ENCODE peak calls at places on chromosomes 6 and 20, in four cellular contexts. S is MM.1S, V is OCI-LY7, P is breast epithelium. L is an unnamed sample.

GRCh38 chr20:47311967-47312681 is 44.4 kb downstream of the ZMYND8 start:
- DNase-seq in V (no peak), S (no peak), P (no peak), L (no peak)

GRCh38 chr6:166595061-166595780 is 8.7 kb upstream of the RAMACL start:
- DNase-seq in P (no peak), V (no peak), S (no peak), L (no peak)

GRCh38 chr6:32475392-32476206 is 35.9 kb downstream of the HLA-DRA start:
- DNase-seq in V (no peak), P (no peak), S (no peak), L (no peak)

GRCh38 chr20:16222859-16223411 is 350.3 kb downstream of the KIF16B start:
- DNase-seq in V (no peak), P (no peak), S (no peak), L (no peak)

GRCh38 chr20:22180244-22180643 is 404.1 kb downstream of the FOXA2 start:
- DNase-seq in P (no peak), S (no peak), V (peak; percentile 1), L (no peak)

GRCh38 chr6:37696220-37696840 is 1.4 kb downstream of the MDGA1 start:
- DNase-seq in S (no peak), V (no peak), P (no peak), L (peak; percentile 57)

GRCh38 chr20:52025938-52026337 is 165.6 kb downstream of the ZFP64 start:
- DNase-seq in V (no peak), P (no peak), S (no peak), L (no peak)

GRCh38 chr6:116680880-116681672 is at the start of gene KPNA5:
- DNase-seq in P (peak; percentile 86), V (peak; percentile 92), S (peak; percentile 92), L (peak; percentile 90)

GRCh38 chr6:118495639-118496296 is 52.3 kb upstream of the PLN start:
- DNase-seq in S (no peak), P (no peak), V (no peak), L (no peak)

GRCh38 chr6:3823671-3824070 is 25.5 kb upstream of the FAM50B start:
- DNase-seq in V (no peak), P (no peak), S (no peak), L (no peak)

GRCh38 chr6:3829285-3829684 is 19.9 kb upstream of the FAM50B start:
- DNase-seq in P (no peak), S (no peak), V (no peak), L (no peak)

GRCh38 chr6:3825851-3826581 is 23.2 kb upstream of the FAM50B start:
- DNase-seq in V (no peak), P (peak; percentile 89), S (no peak), L (no peak)

GRCh38 chr6:3822747-3823445 is 26.3 kb upstream of the FAM50B start:
- DNase-seq in S (no peak), V (no peak), P (no peak), L (no peak)

DNA sequence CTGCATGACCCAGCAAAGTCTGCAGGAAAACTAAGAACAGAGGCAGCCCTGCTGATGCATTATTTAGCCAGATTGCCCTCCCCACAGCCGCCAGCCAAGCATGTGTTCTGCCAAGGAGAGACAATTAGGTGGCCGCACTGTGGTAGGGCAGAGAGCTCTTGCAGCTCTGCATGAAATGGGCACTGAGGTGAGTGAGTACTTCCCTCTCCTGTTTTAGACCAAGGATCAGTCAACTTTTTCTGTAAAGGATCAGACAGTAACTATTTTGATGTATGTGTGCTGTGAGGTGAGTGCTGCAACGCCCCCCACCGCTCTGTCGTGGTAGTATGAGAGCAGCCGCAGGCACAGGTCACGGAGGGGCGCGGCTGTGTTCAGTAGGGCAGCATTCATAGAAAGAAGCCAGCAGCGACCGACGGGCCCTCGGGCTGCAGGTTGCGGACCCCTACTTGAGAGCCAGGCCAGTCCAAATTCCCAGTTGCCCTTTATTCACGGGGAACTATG is 23.8 kb upstream of the FAM50B start:
- DNase-seq in V (no peak), S (no peak), P (no peak), L (no peak)
- TF ChIP-seq CTCF in V (no peak), S (no peak), P (peak; percentile 30), L (no peak)

DNA sequence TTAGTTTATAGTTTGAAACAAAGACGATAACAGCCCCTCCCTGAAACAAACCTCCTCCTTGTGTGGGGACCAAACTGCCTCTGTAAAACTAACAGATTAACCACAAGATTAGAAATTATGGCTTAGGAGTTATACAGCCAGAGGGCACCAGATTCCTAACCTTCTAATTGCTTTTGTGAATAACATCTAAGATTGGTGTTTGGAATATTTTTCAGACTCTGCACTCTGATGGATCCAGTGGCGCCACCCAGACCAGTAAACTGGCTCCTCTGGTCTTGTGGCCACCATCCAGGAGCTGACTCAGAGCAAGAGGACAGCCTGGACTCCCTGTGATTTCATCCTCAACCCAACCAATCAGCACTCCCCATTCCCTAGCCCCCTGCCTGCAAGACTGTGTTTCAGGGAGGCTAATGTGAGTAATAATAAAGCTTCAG is 58.3 kb upstream of the SLC22A16 start:
- DNase-seq in P (no peak), S (no peak), V (no peak), L (no peak)
- TF ChIP-seq CTCF in P (no peak), S (no peak), V (no peak), L (no peak)

GRCh38 chr20:31788578-31788977 is 30.6 kb upstream of the MYLK2 start:
- DNase-seq in P (no peak), V (no peak), S (no peak), L (no peak)
- TF ChIP-seq CTCF in P (no peak), V (peak; percentile 41), S (no peak), L (no peak)

GRCh38 chr20:57310821-57311514 is 18.6 kb upstream of the SPO11 start:
- DNase-seq in S (no peak), P (no peak), V (no peak), L (no peak)
- TF ChIP-seq CTCF in S (no peak), P (no peak), V (no peak), L (no peak)

DNA sequence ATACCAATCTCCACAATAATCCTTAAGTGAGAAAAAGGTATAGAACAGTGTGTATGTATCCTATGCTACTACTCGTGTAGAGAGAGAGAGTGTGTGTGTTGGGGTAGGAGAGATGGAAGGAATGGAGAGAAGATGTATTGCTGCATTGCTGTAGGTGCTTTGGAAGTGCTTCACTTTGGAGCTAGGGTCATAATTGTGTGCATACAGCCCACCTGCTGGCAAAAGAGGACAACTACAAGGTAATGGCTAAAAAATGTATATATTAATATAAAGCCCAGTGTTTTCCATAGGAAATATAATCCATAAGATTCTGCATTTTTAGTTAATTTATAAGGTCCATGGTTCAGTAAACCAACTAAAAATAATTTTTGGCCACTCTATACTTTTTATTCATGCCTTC is 36.1 kb downstream of the SERAC1 start:
- DNase-seq in V (peak; percentile 41), P (no peak), S (peak; percentile 21), L (peak; percentile 14)
- TF ChIP-seq CTCF in V (peak; percentile 77), P (no peak), S (peak; percentile 33), L (peak; percentile 14)

DNA sequence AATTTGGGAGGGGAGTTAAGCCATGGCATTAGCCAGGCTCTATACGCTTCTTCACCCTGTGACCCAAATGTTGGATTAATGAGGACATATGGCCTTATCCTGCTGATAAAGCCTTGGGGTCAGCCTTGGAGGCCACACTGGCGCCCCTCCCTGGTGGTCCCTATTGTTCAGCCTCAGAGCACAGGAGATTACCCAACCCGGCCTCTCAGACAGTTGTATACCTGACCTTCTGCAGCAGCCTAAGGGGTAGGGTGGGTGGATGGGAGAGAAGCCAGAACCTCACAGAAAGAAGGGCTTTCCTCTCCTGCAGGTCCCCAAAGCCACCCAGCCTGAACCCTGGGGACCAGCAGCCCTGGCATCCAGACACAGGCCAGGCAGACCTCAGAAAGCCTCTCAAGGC is 76.8 kb downstream of the LINC00237 start:
- DNase-seq in V (no peak), P (no peak), S (no peak), L (no peak)
- TF ChIP-seq CTCF in V (no peak), P (no peak), S (no peak), L (no peak)

DNA sequence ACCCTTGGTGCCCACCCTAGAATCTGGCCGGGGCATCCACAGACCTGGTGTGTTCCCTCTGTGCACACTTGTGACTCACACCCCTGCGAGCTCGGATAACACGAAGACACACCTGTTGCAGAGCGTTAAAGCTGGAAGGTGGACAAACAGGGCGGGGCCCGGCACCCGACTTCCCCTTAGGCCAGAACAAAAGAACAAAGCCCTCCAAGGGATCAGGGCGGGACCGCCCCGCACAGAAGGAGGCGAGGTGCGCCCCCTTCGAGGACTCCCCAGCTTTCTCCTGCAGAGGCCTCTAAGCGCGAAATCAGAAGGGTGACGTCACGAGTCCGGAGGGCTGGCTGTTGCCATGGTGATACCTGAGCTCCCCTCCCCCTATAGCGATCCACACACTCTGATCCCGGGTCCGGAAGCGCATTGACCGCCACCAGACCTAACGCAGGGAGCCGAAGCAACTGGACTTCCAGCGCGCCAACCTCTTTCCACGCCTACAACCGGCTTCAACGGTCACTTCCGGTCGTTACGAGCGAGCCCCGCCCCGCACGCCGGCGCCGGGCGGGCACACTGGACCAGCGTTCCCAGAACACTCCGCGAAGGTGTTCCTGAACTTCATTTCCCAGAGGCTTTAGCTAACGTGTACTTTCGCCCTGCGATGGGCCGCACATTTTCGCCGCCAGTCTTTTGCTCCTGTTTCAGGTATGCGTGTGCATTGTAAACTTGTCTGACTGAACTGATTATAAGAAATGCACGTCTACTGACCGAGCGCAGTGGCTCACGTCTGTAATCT is at the start of gene ZNF184:
- DNase-seq in V (peak; percentile 97), P (peak; percentile 96), S (peak; percentile 97), L (peak; percentile 85)
- TF ChIP-seq CTCF in V (peak; percentile 44), P (peak; percentile 18), S (peak; percentile 13), L (no peak)